ENCODE peak calls at places on chromosomes 5 and 9, in four cellular contexts. One of them, this sample, is unnamed.
A peak's percentile ranks its signal among the peaks of the same experiment; 100 is the strongest.

GRCh38 chr9:108153391-108153790 is 663.8 kb upstream of the KLF4 start:
- DNase-seq in A549: no peak
- DNase-seq in body of pancreas: no peak
- DNase-seq in Peyer's patch: no peak
- DNase-seq in this sample: no peak

GRCh38 chr5:64147849-64148441 is 17.7 kb upstream of the RNF180 start:
- DNase-seq in A549: peak; percentile 21
- DNase-seq in body of pancreas: peak; percentile 75
- DNase-seq in Peyer's patch: peak; percentile 61
- DNase-seq in this sample: peak; percentile 46

GRCh38 chr5:149228610-149229297 is 42.9 kb upstream of the AFAP1L1 start:
- DNase-seq in A549: peak; percentile 74
- DNase-seq in body of pancreas: peak; percentile 59
- DNase-seq in Peyer's patch: peak; percentile 51
- DNase-seq in this sample: peak; percentile 16

GRCh38 chr9:137315581-137316011 is 13.5 kb upstream of the NRARP start:
- DNase-seq in A549: no peak
- DNase-seq in body of pancreas: no peak
- DNase-seq in Peyer's patch: peak; percentile 42
- DNase-seq in this sample: no peak

GRCh38 chr5:37086466-37087178 is 162.6 kb downstream of the CPLANE1 start:
- DNase-seq in A549: no peak
- DNase-seq in body of pancreas: no peak
- DNase-seq in Peyer's patch: peak; percentile 62
- DNase-seq in this sample: peak; percentile 53

GRCh38 chr9:133112361-133113026 is 8.5 kb downstream of the RALGDS start:
- DNase-seq in A549: no peak
- DNase-seq in body of pancreas: peak; percentile 81
- DNase-seq in Peyer's patch: peak; percentile 84
- DNase-seq in this sample: no peak

GRCh38 chr5:62653001-62653863 is 74.6 kb downstream of the LRRC70 start:
- DNase-seq in A549: no peak
- DNase-seq in body of pancreas: no peak
- DNase-seq in Peyer's patch: no peak
- DNase-seq in this sample: no peak

GRCh38 chr9:68860423-68860822 is 153.5 kb downstream of the PRKACG start:
- DNase-seq in A549: no peak
- DNase-seq in body of pancreas: no peak
- DNase-seq in Peyer's patch: no peak
- DNase-seq in this sample: no peak

GRCh38 chr9:98707158-98708102 is 1.3 kb downstream of the GABBR2 start:
- DNase-seq in A549: peak; percentile 69
- DNase-seq in body of pancreas: peak; percentile 51
- DNase-seq in Peyer's patch: no peak
- DNase-seq in this sample: no peak

GRCh38 chr9:112784020-112784788 is 33.6 kb downstream of the SNX30 start:
- DNase-seq in A549: no peak
- DNase-seq in body of pancreas: peak; percentile 18
- DNase-seq in Peyer's patch: no peak
- DNase-seq in this sample: no peak

GRCh38 chr9:78694950-78695349 is 398.0 kb downstream of the PSAT1 start:
- DNase-seq in A549: no peak
- DNase-seq in body of pancreas: peak; percentile 7
- DNase-seq in Peyer's patch: no peak
- DNase-seq in this sample: no peak

GRCh38 chr5:94618029-94618492 is 343 bp downstream of the KIAA0825 start:
- DNase-seq in A549: peak; percentile 31
- DNase-seq in body of pancreas: peak; percentile 83
- DNase-seq in Peyer's patch: peak; percentile 89
- DNase-seq in this sample: peak; percentile 57

GRCh38 chr5:2748841-2749513 is 2.5 kb downstream of the IRX2 start:
- DNase-seq in A549: no peak
- DNase-seq in body of pancreas: no peak
- DNase-seq in Peyer's patch: no peak
- DNase-seq in this sample: no peak

GRCh38 chr9:130463141-130463540 is 18.4 kb downstream of the ASS1 start:
- DNase-seq in A549: no peak
- DNase-seq in body of pancreas: no peak
- DNase-seq in Peyer's patch: no peak
- DNase-seq in this sample: no peak

GRCh38 chr9:114592356-114592755 is 4.8 kb downstream of the ATP6V1G1 start:
- DNase-seq in A549: no peak
- DNase-seq in body of pancreas: peak; percentile 22
- DNase-seq in Peyer's patch: peak; percentile 84
- DNase-seq in this sample: no peak
- H3K4me1 ChIP-seq in A549: peaks cover 28% of the 10 kb centered on the region
- H3K4me1 ChIP-seq in body of pancreas: peaks cover 40% of the 10 kb centered on the region
- H3K4me1 ChIP-seq in Peyer's patch: peaks cover 43% of the 10 kb centered on the region
- H3K4me1 ChIP-seq in this sample: peaks cover 17% of the 10 kb centered on the region

GRCh38 chr5:170386743-170387142 is 2.4 kb downstream of the KCNMB1 start:
- DNase-seq in A549: no peak
- DNase-seq in body of pancreas: no peak
- DNase-seq in Peyer's patch: no peak
- DNase-seq in this sample: no peak

GRCh38 chr5:170389250-170389902 is at the start of gene KCNMB1:
- DNase-seq in A549: no peak
- DNase-seq in body of pancreas: peak; percentile 13
- DNase-seq in Peyer's patch: no peak
- DNase-seq in this sample: no peak

GRCh38 chr5:170387775-170388174 is 1.4 kb downstream of the KCNMB1 start:
- DNase-seq in A549: no peak
- DNase-seq in body of pancreas: no peak
- DNase-seq in Peyer's patch: no peak
- DNase-seq in this sample: no peak

GRCh38 chr5:170388818-170389217 is 349 bp downstream of the KCNMB1 start:
- DNase-seq in A549: no peak
- DNase-seq in body of pancreas: no peak
- DNase-seq in Peyer's patch: no peak
- DNase-seq in this sample: no peak

GRCh38 chr5:170388240-170388639 is 927 bp downstream of the KCNMB1 start:
- DNase-seq in A549: no peak
- DNase-seq in body of pancreas: no peak
- DNase-seq in Peyer's patch: no peak
- DNase-seq in this sample: no peak
- H3K4me1 ChIP-seq in A549: no peaks in the 10 kb centered on the region
- H3K4me1 ChIP-seq in body of pancreas: no peaks in the 10 kb centered on the region
- H3K4me1 ChIP-seq in Peyer's patch: peaks cover 4% of the 10 kb centered on the region
- H3K4me1 ChIP-seq in this sample: no peaks in the 10 kb centered on the region

GRCh38 chr5:39699164-39699563 is 274.4 kb upstream of the DAB2 start:
- DNase-seq in A549: no peak
- DNase-seq in body of pancreas: no peak
- DNase-seq in Peyer's patch: no peak
- DNase-seq in this sample: no peak
- H3K4me1 ChIP-seq in A549: no peaks in the 10 kb centered on the region
- H3K4me1 ChIP-seq in body of pancreas: no peaks in the 10 kb centered on the region
- H3K4me1 ChIP-seq in Peyer's patch: no peaks in the 10 kb centered on the region
- H3K4me1 ChIP-seq in this sample: peaks cover 13% of the 10 kb centered on the region

GRCh38 chr5:124728331-124729307 is 17.8 kb downstream of the ZNF608 start:
- DNase-seq in A549: no peak
- DNase-seq in body of pancreas: no peak
- DNase-seq in Peyer's patch: no peak
- DNase-seq in this sample: no peak
- H3K4me1 ChIP-seq in A549: no peaks in the 10 kb centered on the region
- H3K4me1 ChIP-seq in body of pancreas: peaks cover 55% of the 10 kb centered on the region
- H3K4me1 ChIP-seq in Peyer's patch: peaks cover 3% of the 10 kb centered on the region
- H3K4me1 ChIP-seq in this sample: peaks cover 16% of the 10 kb centered on the region

DNA sequence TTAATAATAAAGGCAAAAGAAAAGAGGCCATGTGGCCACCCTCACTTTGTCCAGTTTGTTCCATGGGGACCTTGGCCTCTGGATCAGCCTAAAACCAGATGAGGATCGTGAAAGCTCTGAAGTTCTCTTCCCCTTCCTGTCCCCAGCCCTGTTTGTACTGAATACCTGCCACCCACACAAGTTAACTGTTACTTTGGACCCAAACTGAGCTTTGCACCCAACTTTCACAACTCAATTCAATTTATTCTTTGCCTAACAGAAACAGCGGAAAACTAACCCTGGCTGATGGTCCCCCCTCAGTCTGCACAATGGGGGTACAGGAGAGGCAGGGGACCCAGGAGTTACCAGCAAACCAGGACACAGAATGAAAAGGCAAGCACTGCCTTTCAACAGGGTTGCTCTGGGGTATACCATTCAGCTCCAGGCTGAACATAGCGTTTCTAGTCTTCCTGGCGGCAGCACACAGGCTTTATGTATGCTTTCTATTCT is 28.2 kb downstream of the ABCA1 start:
- DNase-seq in A549: no peak
- DNase-seq in body of pancreas: no peak
- DNase-seq in Peyer's patch: no peak
- DNase-seq in this sample: no peak
- H3K4me1 ChIP-seq in A549: no peaks in the 10 kb centered on the region
- H3K4me1 ChIP-seq in body of pancreas: no peaks in the 10 kb centered on the region
- H3K4me1 ChIP-seq in Peyer's patch: no peaks in the 10 kb centered on the region
- H3K4me1 ChIP-seq in this sample: peaks cover 14% of the 10 kb centered on the region

DNA sequence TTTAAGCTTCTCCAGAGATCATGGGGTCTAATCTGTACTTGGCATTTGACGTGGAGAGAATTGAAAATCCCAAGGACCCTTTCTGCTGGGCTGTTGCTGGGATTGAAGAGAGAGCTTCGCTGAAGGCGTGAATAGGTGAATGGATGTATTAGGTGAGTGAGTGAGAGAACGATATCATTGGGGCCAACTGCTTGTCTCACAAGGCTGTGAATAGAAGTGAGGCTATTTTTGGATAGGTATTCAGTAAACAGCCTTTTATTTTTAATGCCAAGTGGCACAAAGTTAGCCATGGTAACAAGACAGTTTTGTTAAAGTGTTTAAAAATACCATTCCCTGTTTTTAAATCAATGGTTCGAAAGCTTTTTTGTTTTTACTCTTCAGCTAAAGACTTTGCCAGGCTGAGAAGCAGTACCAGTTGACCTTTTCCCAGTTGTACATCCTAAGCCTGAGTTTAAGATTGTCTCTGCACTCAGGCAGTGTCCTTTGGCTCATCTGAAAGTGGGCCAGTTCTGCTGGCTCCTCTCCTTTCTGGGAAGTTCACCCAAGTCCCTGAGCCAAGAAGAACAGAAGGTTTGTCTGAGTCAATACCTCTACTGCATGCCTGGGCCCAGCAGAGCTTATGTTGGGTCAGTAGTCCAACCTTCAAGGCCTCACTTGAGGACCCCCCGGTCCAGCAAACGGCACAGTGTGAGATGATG is 156.4 kb downstream of the MACROH2A1 start:
- DNase-seq in A549: no peak
- DNase-seq in body of pancreas: no peak
- DNase-seq in Peyer's patch: peak; percentile 45
- DNase-seq in this sample: no peak
- H3K4me1 ChIP-seq in A549: peaks cover 47% of the 10 kb centered on the region
- H3K4me1 ChIP-seq in body of pancreas: no peaks in the 10 kb centered on the region
- H3K4me1 ChIP-seq in Peyer's patch: peaks cover 13% of the 10 kb centered on the region
- H3K4me1 ChIP-seq in this sample: peaks cover 12% of the 10 kb centered on the region

GRCh38 chr9:89663264-89663970 is 58.6 kb downstream of the GADD45G start:
- DNase-seq in A549: no peak
- DNase-seq in body of pancreas: no peak
- DNase-seq in Peyer's patch: no peak
- DNase-seq in this sample: no peak

GRCh38 chr9:89661956-89662717 is 57.3 kb downstream of the GADD45G start:
- DNase-seq in A549: peak; percentile 87
- DNase-seq in body of pancreas: peak; percentile 99
- DNase-seq in Peyer's patch: peak; percentile 97
- DNase-seq in this sample: peak; percentile 65

GRCh38 chr9:89662718-89663246 is 58.0 kb downstream of the GADD45G start:
- DNase-seq in A549: no peak
- DNase-seq in body of pancreas: no peak
- DNase-seq in Peyer's patch: no peak
- DNase-seq in this sample: no peak

GRCh38 chr9:89664896-89665329 is 60.1 kb downstream of the GADD45G start:
- DNase-seq in A549: no peak
- DNase-seq in body of pancreas: peak; percentile 98
- DNase-seq in Peyer's patch: peak; percentile 86
- DNase-seq in this sample: peak; percentile 57

DNA sequence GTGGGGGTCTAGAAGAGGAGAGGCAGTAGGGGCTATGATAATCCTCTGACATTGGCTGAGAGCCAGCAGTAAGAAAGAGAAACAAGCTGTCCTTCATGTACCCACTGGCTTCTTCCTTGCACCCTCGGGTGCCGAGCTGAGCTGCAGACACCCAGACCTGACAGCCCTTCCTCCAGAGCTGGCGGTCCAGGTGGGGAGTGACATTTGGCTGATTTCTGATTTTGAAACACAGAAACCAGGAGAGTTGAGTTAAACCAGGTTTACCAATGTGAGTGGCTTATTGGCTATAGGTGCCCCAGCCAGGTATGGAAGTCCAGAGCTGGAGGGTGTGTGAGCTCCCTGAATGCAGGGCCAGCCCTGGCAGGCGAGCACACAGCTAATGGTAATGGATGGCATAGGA is 59.2 kb downstream of the GADD45G start:
- DNase-seq in A549: no peak
- DNase-seq in body of pancreas: no peak
- DNase-seq in Peyer's patch: peak; percentile 38
- DNase-seq in this sample: no peak
- H3K4me1 ChIP-seq in A549: no peaks in the 10 kb centered on the region
- H3K4me1 ChIP-seq in body of pancreas: peaks cover 92% of the 10 kb centered on the region
- H3K4me1 ChIP-seq in Peyer's patch: peaks cover 45% of the 10 kb centered on the region
- H3K4me1 ChIP-seq in this sample: peaks cover 35% of the 10 kb centered on the region

This sample was measured in Caco-2.